ENCODE peak calls at places on chromosomes 16 and 17, in five cellular contexts. B is GM12865, N is lung, T is left ventricle myocardium inferior, D is foreskin fibroblast. U is an unnamed sample.

GRCh38 chr17:29002811-29003210 is 3.0 kb downstream of the SEZ6 start:
- DNase-seq in B (no peak), N (no peak), T (no peak), D (no peak), U (no peak)

GRCh38 chr17:205817-206216 is 24.4 kb upstream of the DOC2B start:
- DNase-seq in B (no peak), N (no peak), T (no peak), D (no peak), U (no peak)

GRCh38 chr16:29760567-29761279 is 14.9 kb upstream of the C16orf54 start:
- DNase-seq in B (no peak), N (peak; percentile 32), T (no peak), D (no peak), U (no peak)

GRCh38 chr16:35391328-35391727 is 1931.9 kb downstream of the TP53TG3F start:
- DNase-seq in B (peak; percentile 69), N (peak; percentile 35), T (peak; percentile 28), D (peak; percentile 10), U (peak; percentile 72)

GRCh38 chr17:75146597-75146996 is 7.7 kb downstream of the JPT1 start:
- DNase-seq in B (no peak), N (no peak), T (no peak), D (no peak), U (no peak)

GRCh38 chr17:59893617-59894100 is 738 bp downstream of the RPS6KB1 start:
- DNase-seq in B (peak; percentile 55), N (no peak), T (no peak), D (no peak), U (peak; percentile 32)

GRCh38 chr16:30997887-30998711 is 12.3 kb downstream of the STX1B start:
- DNase-seq in B (no peak), N (no peak), T (no peak), D (peak; percentile 87), U (peak; percentile 75)

GRCh38 chr16:5176505-5176904 is 78.9 kb upstream of the EEF2KMT start:
- DNase-seq in B (no peak), N (no peak), T (no peak), D (no peak), U (no peak)

GRCh38 chr17:37162800-37163199 is 213.0 kb upstream of the C17orf78 start:
- DNase-seq in B (no peak), N (no peak), T (no peak), D (no peak), U (no peak)

GRCh38 chr17:28549274-28550132 is 2.9 kb downstream of the UNC119 start:
- DNase-seq in B (peak; percentile 89), N (no peak), T (no peak), D (no peak), U (no peak)

GRCh38 chr16:8137581-8137980 is 452.7 kb downstream of the TMEM114 start:
- DNase-seq in B (no peak), N (no peak), T (no peak), D (no peak), U (no peak)

GRCh38 chr17:80504671-80505413 is 28.4 kb upstream of the NPTX1 start:
- DNase-seq in B (no peak), N (no peak), T (no peak), D (peak; percentile 47), U (no peak)

GRCh38 chr17:71032746-71033273 is 863.5 kb downstream of the KCNJ2 start:
- DNase-seq in B (no peak), N (no peak), T (no peak), D (no peak), U (no peak)

GRCh38 chr16:931651-932500 is 38.9 kb downstream of the LMF1 start:
- DNase-seq in B (no peak), N (no peak), T (no peak), D (no peak), U (no peak)

GRCh38 chr16:77759821-77760220 is 28.5 kb upstream of the VAT1L start:
- DNase-seq in B (no peak), N (no peak), T (no peak), D (no peak), U (no peak)

GRCh38 chr16:65667013-65667578 is 545.2 kb upstream of the CDH11 start:
- DNase-seq in B (no peak), N (no peak), T (no peak), D (no peak), U (peak; percentile 46)

GRCh38 chr16:2088759-2089358 is 41.1 kb downstream of the TSC2 start:
- DNase-seq in B (no peak), N (no peak), T (no peak), D (no peak), U (no peak)

GRCh38 chr17:72134560-72135399 is 14.0 kb downstream of the SOX9 start:
- DNase-seq in B (no peak), N (no peak), T (no peak), D (no peak), U (peak; percentile 67)

GRCh38 chr16:47374629-47375028 is 86.2 kb downstream of the ITFG1 start:
- DNase-seq in B (no peak), N (no peak), T (no peak), D (no peak), U (no peak)

GRCh38 chr16:56300901-56301351 is 109.6 kb downstream of the GNAO1 start:
- DNase-seq in B (no peak), N (no peak), T (no peak), D (no peak), U (no peak)

GRCh38 chr17:40038882-40039513 is 15.2 kb downstream of the MED24 start:
- DNase-seq in B (no peak), N (peak; percentile 62), T (peak; percentile 71), D (peak; percentile 76), U (peak; percentile 63)

GRCh38 chr17:2266865-2267228 is 36.7 kb downstream of the SMG6 start:
- DNase-seq in B (no peak), N (no peak), T (no peak), D (no peak), U (no peak)

GRCh38 chr16:19167710-19168172 is 299 bp upstream of the SYT17 start:
- DNase-seq in B (peak; percentile 77), N (peak; percentile 72), T (peak; percentile 67), D (peak; percentile 60), U (peak; percentile 59)

GRCh38 chr17:42333053-42333452 is 44.8 kb downstream of the STAT5A start:
- DNase-seq in B (peak; percentile 82), N (no peak), T (no peak), D (no peak), U (no peak)

GRCh38 chr17:29791336-29791735 is 138.7 kb downstream of the SSH2 start:
- DNase-seq in B (no peak), N (no peak), T (no peak), D (no peak), U (no peak)

GRCh38 chr16:11052080-11052808 is 107.9 kb downstream of the CLEC16A start:
- DNase-seq in B (peak; percentile 92), N (no peak), T (no peak), D (no peak), U (no peak)

GRCh38 chr16:57264381-57264780 is 19.3 kb downstream of the ARL2BP start:
- DNase-seq in B (no peak), N (no peak), T (no peak), D (no peak), U (no peak)

GRCh38 chr17:17722081-17722905 is 41.0 kb downstream of the RAI1 start:
- DNase-seq in B (no peak), N (no peak), T (no peak), D (no peak), U (no peak)

GRCh38 chr17:63997341-63998048 is 656 bp upstream of the PRR29 start:
- DNase-seq in B (no peak), N (no peak), T (no peak), D (no peak), U (no peak)

GRCh38 chr16:79929260-79929977 is 328.9 kb upstream of the MAF start:
- DNase-seq in B (no peak), N (no peak), T (no peak), D (no peak), U (no peak)

DNA sequence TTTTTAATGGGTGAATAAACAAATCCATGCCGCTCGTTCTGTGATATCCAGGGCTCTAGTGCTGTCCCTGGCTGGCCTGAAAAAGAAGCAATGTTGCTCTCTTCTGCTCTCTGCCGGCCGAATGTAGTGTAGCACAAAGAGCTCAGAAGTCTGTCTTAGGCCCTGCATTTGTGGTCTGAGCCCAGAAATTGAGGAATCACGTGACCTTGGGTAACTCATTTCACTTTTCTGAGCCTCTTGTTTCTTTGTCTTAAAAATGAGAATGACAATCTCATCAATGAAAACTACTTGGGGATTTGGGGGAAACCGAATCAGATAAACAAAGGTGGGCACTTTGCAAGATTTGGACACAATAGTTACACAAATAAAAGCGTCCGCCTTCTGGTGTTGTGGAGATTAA is 381.6 kb upstream of the ASIC2 start:
- DNase-seq in B (peak; percentile 70), N (peak; percentile 48), T (peak; percentile 51), D (peak; percentile 20), U (peak; percentile 33)
- TF ChIP-seq CTCF in B (peak; percentile 75), N (peak; percentile 58), T (peak; percentile 88), D (peak; percentile 82), U (peak; percentile 61)

GRCh38 chr17:5019475-5019956 is 15.7 kb downstream of the SLC52A1 start:
- DNase-seq in B (peak; percentile 44), N (no peak), T (no peak), D (no peak), U (peak; percentile 13)
- TF ChIP-seq CTCF in B (peak; percentile 37), N (no peak), T (no peak), D (no peak), U (no peak)

GRCh38 chr16:88627531-88628411 is 10.6 kb upstream of the IL17C start:
- DNase-seq in B (no peak), N (no peak), T (no peak), D (no peak), U (no peak)

GRCh38 chr16:88630433-88630832 is 7.9 kb upstream of the IL17C start:
- DNase-seq in B (no peak), N (no peak), T (no peak), D (no peak), U (no peak)

GRCh38 chr16:88626646-88627045 is 11.7 kb upstream of the IL17C start:
- DNase-seq in B (no peak), N (no peak), T (no peak), D (no peak), U (no peak)

GRCh38 chr16:88629835-88630234 is 8.5 kb upstream of the IL17C start:
- DNase-seq in B (no peak), N (no peak), T (no peak), D (no peak), U (no peak)

GRCh38 chr16:88628512-88628974 is 9.8 kb upstream of the IL17C start:
- DNase-seq in B (no peak), N (no peak), T (peak; percentile 71), D (no peak), U (no peak)
- TF ChIP-seq CTCF in B (peak; percentile 47), N (no peak), T (peak; percentile 74), D (peak; percentile 31), U (peak; percentile 23)

DNA sequence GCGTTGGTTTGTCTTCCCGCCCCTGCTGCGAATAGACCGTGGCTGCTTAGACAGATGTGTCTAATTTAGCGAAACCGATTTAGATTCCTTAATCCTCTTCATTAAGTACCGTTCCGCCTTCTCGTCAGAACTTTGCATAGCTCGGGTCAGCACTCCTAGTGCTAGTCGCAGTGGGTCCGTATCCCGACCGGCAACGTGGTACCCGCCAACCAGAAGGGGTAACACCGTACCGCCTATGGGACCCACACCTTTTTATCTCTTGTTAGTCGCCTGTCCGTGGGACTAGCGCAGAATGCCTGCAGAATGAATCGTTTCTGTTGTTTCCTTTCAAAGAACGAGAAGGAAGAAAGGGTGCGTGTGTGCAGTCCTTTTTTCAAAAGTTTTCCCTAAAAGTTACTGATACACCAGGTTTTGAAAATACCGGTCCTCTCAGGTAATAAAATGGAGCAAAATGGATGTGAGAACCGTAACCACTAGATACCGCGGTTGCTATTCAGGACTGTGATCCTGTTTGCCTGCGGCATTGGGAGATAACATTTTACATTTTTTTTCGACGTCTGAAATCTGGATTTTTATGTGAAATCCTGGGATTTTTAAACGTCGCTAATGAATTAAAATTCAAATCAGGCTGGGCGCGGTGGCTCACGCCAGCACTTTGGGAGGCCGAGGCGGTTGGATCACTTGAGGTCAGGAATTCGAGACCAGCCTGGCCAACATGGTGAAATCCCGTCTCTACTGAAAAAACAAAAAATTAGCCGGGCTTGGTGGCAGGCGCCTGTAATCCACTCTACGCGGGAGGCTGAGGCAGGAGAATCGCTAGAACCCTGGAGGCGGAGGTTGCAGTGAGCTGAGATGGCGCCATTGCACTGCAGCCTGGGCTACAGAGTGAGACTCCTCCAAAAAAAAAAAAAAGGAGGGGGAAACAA is 998 bp upstream of the SRSF1 start:
- DNase-seq in B (no peak), N (no peak), T (no peak), D (no peak), U (no peak)
- TF ChIP-seq CTCF in B (no peak), N (no peak), T (no peak), D (no peak), U (no peak)